ENCODE peak calls at places on chromosomes 5 and 9, in four cellular contexts. A, G, Y and Q are unnamed samples.

GRCh38 chr9:100277166-100277979 is 75.4 kb downstream of the TEX10 start:
- DNase-seq in A (peak), G (no peak), Y (no peak), Q (no peak)

GRCh38 chr9:69806642-69807041 is 14.0 kb upstream of the CFAP95 start:
- DNase-seq in A (peak), G (no peak), Y (no peak), Q (no peak)

GRCh38 chr5:82405166-82405565 is 127.0 kb upstream of the RPS23 start:
- DNase-seq in A (no peak), G (no peak), Y (no peak), Q (no peak)

GRCh38 chr9:97555164-97555563 is 53.7 kb downstream of the TMOD1 start:
- DNase-seq in A (no peak), G (no peak), Y (no peak), Q (no peak)

GRCh38 chr9:33161011-33161588 is 6.0 kb downstream of the B4GALT1 start:
- DNase-seq in A (peak), G (no peak), Y (no peak), Q (no peak)

GRCh38 chr5:120516799-120517198 is 52.7 kb downstream of the PRR16 start:
- DNase-seq in A (no peak), G (no peak), Y (no peak), Q (no peak)

GRCh38 chr9:128495804-128496417 is 8.6 kb upstream of the GLE1 start:
- DNase-seq in A (no peak), G (peak), Y (no peak), Q (no peak)

GRCh38 chr5:64144429-64145215 is 21.0 kb upstream of the RNF180 start:
- DNase-seq in A (no peak), G (no peak), Y (no peak), Q (no peak)

GRCh38 chr5:113359419-113359818 is 75.4 kb downstream of the TSSK1B start:
- DNase-seq in A (no peak), G (no peak), Y (no peak), Q (no peak)

GRCh38 chr9:79023134-79023577 is 548.6 kb upstream of the TLE4 start:
- DNase-seq in A (no peak), G (no peak), Y (no peak), Q (no peak)

DNA sequence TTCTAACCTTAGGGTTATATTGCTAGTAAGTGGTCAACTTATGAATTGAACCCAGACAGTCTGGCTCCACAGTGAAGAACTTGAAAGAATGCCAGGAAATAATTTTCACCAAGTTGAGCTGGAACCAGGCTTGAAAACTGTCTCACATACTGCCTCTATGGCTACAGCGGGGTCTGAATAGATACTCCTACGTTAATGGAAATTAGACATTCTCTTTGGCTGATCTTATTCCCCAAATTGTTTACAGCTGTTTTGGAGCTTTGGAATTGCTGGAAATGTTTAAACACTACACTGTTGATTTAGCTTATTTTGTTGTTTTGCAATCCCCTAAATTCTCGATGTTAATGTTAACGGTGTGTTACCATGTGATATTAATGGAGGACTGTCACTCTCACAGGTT is 146.4 kb downstream of the FBXL7 start:
- DNase-seq in A (no peak), G (no peak), Y (no peak), Q (no peak)
- TF ChIP-seq TARDBP in A (no peak), G (no peak), Y (no peak), Q (no peak)

DNA sequence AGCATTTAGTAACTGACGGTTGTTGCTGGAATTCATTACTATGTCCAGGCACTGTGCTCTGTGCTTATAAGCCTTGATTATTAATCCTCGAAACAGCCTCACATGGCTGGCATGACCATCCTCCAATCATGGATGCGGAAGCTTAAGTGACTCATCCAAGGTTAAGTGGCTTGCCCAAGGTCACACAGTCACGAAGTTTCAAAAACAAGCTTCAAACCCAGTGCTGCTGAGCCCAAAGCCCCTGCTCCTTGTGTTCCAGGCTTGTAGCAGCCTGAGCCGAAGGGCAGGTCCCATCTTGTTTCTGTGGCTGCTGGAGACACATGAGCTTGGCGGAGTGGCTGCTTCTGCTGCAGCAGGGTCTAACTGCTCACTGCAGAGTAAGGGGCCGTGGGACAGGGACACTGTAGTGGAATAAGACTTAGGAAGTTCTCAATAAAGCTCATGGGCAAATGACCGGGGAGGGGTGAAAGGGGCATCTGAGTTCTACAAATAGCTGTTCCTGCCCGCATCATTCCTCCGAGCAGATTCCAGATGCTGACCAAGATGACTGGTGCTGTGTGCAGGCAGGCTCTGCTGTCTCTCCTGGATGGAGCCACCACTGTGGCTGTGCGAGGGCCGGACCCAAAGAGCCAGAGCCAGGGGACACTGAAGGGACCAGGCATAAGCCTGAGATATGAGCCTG is 32.4 kb downstream of the WHRN start:
- DNase-seq in A (no peak), G (no peak), Y (no peak), Q (no peak)
- TF ChIP-seq FOXM1 in A (no peak), G (no peak), Y (no peak), Q (no peak)

GRCh38 chr9:6413365-6414263 is 615 bp downstream of the UHRF2 start:
- DNase-seq in A (peak), G (no peak), Y (no peak), Q (peak)
- TF ChIP-seq TARDBP in A (no peak), G (no peak), Y (no peak), Q (no peak)

GRCh38 chr5:131064669-131065371 is 100.2 kb downstream of the HINT1 start:
- DNase-seq in A (no peak), G (no peak), Y (no peak), Q (no peak)

GRCh38 chr5:131067596-131067995 is 97.5 kb downstream of the HINT1 start:
- DNase-seq in A (no peak), G (no peak), Y (no peak), Q (no peak)

GRCh38 chr5:131068893-131069643 is 96.0 kb downstream of the HINT1 start:
- DNase-seq in A (no peak), G (no peak), Y (peak), Q (no peak)
- TF ChIP-seq FOXM1 in A (no peak), G (no peak), Y (no peak), Q (no peak)

DNA sequence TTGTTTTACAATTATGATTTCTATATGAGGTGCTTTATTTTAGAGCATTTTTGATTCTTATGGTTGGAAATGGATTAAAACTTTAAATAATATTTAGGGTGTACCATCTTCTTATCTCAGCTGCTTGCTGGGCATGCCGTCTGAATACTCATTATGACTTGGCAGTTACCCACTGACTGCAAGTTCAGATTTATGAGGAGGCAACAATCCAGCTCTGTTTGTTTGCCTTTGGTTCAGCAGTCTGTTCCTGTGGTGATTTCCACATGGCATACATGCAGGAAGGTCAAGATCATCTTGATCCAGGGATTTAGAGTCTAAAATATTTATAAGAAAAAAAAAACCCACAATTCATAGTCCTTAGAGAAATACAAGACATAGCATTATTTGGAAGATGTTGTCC is 1254.5 kb upstream of the NUDT12 start:
- DNase-seq in A (no peak), G (no peak), Y (no peak), Q (no peak)
- TF ChIP-seq TARDBP in A (no peak), G (no peak), Y (no peak), Q (no peak)

DNA sequence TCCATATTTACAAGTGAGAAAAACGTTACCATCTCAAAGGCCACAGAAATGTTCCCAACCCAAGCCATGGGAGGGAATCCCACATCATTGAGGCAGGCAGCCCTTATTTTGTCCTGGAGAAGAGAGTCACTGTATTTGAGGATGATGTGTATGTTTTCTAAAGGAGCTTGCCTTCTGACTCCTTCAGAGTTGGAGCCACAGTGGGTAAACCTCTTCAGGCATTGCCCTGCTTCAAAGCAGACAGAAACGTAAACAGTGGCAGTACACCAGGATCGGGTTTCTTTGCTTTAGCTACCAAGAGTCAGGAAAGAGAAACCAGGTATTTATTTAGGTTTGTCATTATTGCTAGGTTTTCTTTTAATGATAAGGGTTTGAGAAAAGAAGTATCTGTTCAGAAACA is 45.7 kb downstream of the MUSK start:
- DNase-seq in A (no peak), G (no peak), Y (no peak), Q (peak)
- TF ChIP-seq FOXM1 in A (no peak), G (no peak), Y (no peak), Q (no peak)

GRCh38 chr5:150043657-150044333 is 42.6 kb downstream of the CSF1R start:
- DNase-seq in A (no peak), G (no peak), Y (no peak), Q (no peak)
- TF ChIP-seq TARDBP in A (no peak), G (no peak), Y (no peak), Q (no peak)

GRCh38 chr9:92276223-92277007 is 17.1 kb downstream of the IARS1 start:
- DNase-seq in A (no peak), G (no peak), Y (no peak), Q (no peak)

GRCh38 chr9:92279302-92279701 is 14.2 kb downstream of the IARS1 start:
- DNase-seq in A (no peak), G (no peak), Y (no peak), Q (no peak)

GRCh38 chr9:92275541-92275940 is 18.0 kb downstream of the IARS1 start:
- DNase-seq in A (no peak), G (no peak), Y (no peak), Q (no peak)

GRCh38 chr9:92278117-92278516 is 15.4 kb downstream of the IARS1 start:
- DNase-seq in A (no peak), G (no peak), Y (no peak), Q (no peak)
- TF ChIP-seq FOXM1 in A (no peak), G (no peak), Y (no peak), Q (no peak)

GRCh38 chr9:134557331-134557730 is 84.3 kb upstream of the COL5A1 start:
- DNase-seq in A (no peak), G (no peak), Y (no peak), Q (no peak)
- TF ChIP-seq TARDBP in A (no peak), G (no peak), Y (no peak), Q (no peak)